ENCODE peak calls at places on chromosomes 11 and 22, in six cellular contexts. One of them, this sample, is unnamed. For H3K9me3 and H3K4me1, the result is how much of the 10 kb centered on the place peaks cover.

GRCh38 chr11:123577081-123577598 is 77.3 kb downstream of the SCN3B start:
- DNase-seq in esophagus squamous epithelium: no peak
- DNase-seq in mammary epithelial cell: peak
- DNase-seq in kidney: no peak
- DNase-seq in IMR-90: peak
- DNase-seq in A549: peak
- DNase-seq in this sample: peak

GRCh38 chr11:36385121-36385530 is 89.0 kb downstream of the PRR5L start:
- DNase-seq in esophagus squamous epithelium: no peak
- DNase-seq in mammary epithelial cell: no peak
- DNase-seq in kidney: no peak
- DNase-seq in IMR-90: peak
- DNase-seq in A549: no peak
- DNase-seq in this sample: no peak

GRCh38 chr22:45424241-45424731 is 10.8 kb downstream of the RIBC2 start:
- DNase-seq in esophagus squamous epithelium: no peak
- DNase-seq in mammary epithelial cell: no peak
- DNase-seq in kidney: peak
- DNase-seq in IMR-90: no peak
- DNase-seq in A549: no peak
- DNase-seq in this sample: no peak

GRCh38 chr22:46592390-46592872 is 27.8 kb upstream of the GRAMD4 start:
- DNase-seq in esophagus squamous epithelium: no peak
- DNase-seq in mammary epithelial cell: peak
- DNase-seq in kidney: peak
- DNase-seq in IMR-90: peak
- DNase-seq in A549: no peak
- DNase-seq in this sample: no peak

GRCh38 chr11:22807855-22808558 is 21.6 kb downstream of the SVIP start:
- DNase-seq in esophagus squamous epithelium: no peak
- DNase-seq in mammary epithelial cell: no peak
- DNase-seq in kidney: no peak
- DNase-seq in IMR-90: peak
- DNase-seq in A549: no peak
- DNase-seq in this sample: no peak

GRCh38 chr11:95296621-95297025 is 65.6 kb upstream of the SESN3 start:
- DNase-seq in esophagus squamous epithelium: no peak
- DNase-seq in mammary epithelial cell: no peak
- DNase-seq in kidney: no peak
- DNase-seq in IMR-90: no peak
- DNase-seq in A549: no peak
- DNase-seq in this sample: no peak

GRCh38 chr11:14270690-14271542 is 88.1 kb downstream of the RRAS2 start:
- DNase-seq in esophagus squamous epithelium: no peak
- DNase-seq in mammary epithelial cell: no peak
- DNase-seq in kidney: no peak
- DNase-seq in IMR-90: no peak
- DNase-seq in A549: no peak
- DNase-seq in this sample: no peak

GRCh38 chr22:32745251-32745995 is 56.1 kb upstream of the TIMP3 start:
- DNase-seq in esophagus squamous epithelium: no peak
- DNase-seq in mammary epithelial cell: peak
- DNase-seq in kidney: no peak
- DNase-seq in IMR-90: peak
- DNase-seq in A549: no peak
- DNase-seq in this sample: peak

GRCh38 chr22:49620003-49620556 is 207.6 kb downstream of the BRD1 start:
- DNase-seq in esophagus squamous epithelium: no peak
- DNase-seq in mammary epithelial cell: no peak
- DNase-seq in kidney: no peak
- DNase-seq in IMR-90: no peak
- DNase-seq in A549: no peak
- DNase-seq in this sample: no peak

GRCh38 chr11:66002648-66003225 is 434 bp downstream of the BANF1 start:
- DNase-seq in esophagus squamous epithelium: no peak
- DNase-seq in mammary epithelial cell: no peak
- DNase-seq in kidney: no peak
- DNase-seq in IMR-90: peak
- DNase-seq in A549: peak
- DNase-seq in this sample: no peak

GRCh38 chr11:79055866-79056632 is 384.8 kb downstream of the TENM4 start:
- DNase-seq in esophagus squamous epithelium: no peak
- DNase-seq in mammary epithelial cell: no peak
- DNase-seq in kidney: no peak
- DNase-seq in IMR-90: peak
- DNase-seq in A549: no peak
- DNase-seq in this sample: no peak

GRCh38 chr11:73001615-73002014 is 140.5 kb downstream of the FCHSD2 start:
- DNase-seq in esophagus squamous epithelium: no peak
- DNase-seq in mammary epithelial cell: no peak
- DNase-seq in kidney: no peak
- DNase-seq in IMR-90: no peak
- DNase-seq in A549: peak
- DNase-seq in this sample: no peak

GRCh38 chr11:1881442-1882264 is 10.0 kb downstream of the PRR33 start:
- DNase-seq in esophagus squamous epithelium: no peak
- DNase-seq in mammary epithelial cell: no peak
- DNase-seq in kidney: peak
- DNase-seq in IMR-90: no peak
- DNase-seq in A549: no peak
- DNase-seq in this sample: no peak

GRCh38 chr22:29370556-29370955 is 17.8 kb downstream of the AP1B1 start:
- DNase-seq in esophagus squamous epithelium: no peak
- DNase-seq in mammary epithelial cell: no peak
- DNase-seq in kidney: no peak
- DNase-seq in IMR-90: no peak
- DNase-seq in A549: no peak
- DNase-seq in this sample: no peak

GRCh38 chr22:46085831-46086576 is 64.3 kb upstream of the PPARA start:
- DNase-seq in esophagus squamous epithelium: no peak
- DNase-seq in mammary epithelial cell: peak
- DNase-seq in kidney: peak
- DNase-seq in IMR-90: no peak
- DNase-seq in A549: peak
- DNase-seq in this sample: peak

GRCh38 chr11:36056160-36056751 is 112.4 kb downstream of the LDLRAD3 start:
- DNase-seq in esophagus squamous epithelium: no peak
- DNase-seq in mammary epithelial cell: peak
- DNase-seq in kidney: no peak
- DNase-seq in IMR-90: peak
- DNase-seq in A549: peak
- DNase-seq in this sample: no peak

GRCh38 chr11:121389651-121390050 is 62.5 kb upstream of the SORL1 start:
- DNase-seq in esophagus squamous epithelium: no peak
- DNase-seq in mammary epithelial cell: no peak
- DNase-seq in kidney: peak
- DNase-seq in IMR-90: no peak
- DNase-seq in A549: no peak
- DNase-seq in this sample: no peak

GRCh38 chr11:14974021-14974698 is 2.0 kb upstream of the CALCA start:
- DNase-seq in esophagus squamous epithelium: no peak
- DNase-seq in mammary epithelial cell: no peak
- DNase-seq in kidney: no peak
- DNase-seq in IMR-90: no peak
- DNase-seq in A549: no peak
- DNase-seq in this sample: no peak

GRCh38 chr11:131609317-131609716 is 238.9 kb downstream of the NTM start:
- DNase-seq in esophagus squamous epithelium: no peak
- DNase-seq in mammary epithelial cell: peak
- DNase-seq in kidney: no peak
- DNase-seq in IMR-90: peak
- DNase-seq in A549: no peak
- DNase-seq in this sample: no peak

GRCh38 chr11:8103909-8104308 is 22.9 kb downstream of the TUB start:
- DNase-seq in esophagus squamous epithelium: no peak
- DNase-seq in mammary epithelial cell: no peak
- DNase-seq in kidney: no peak
- DNase-seq in IMR-90: no peak
- DNase-seq in A549: no peak
- DNase-seq in this sample: no peak

GRCh38 chr11:7596975-7597391 is 76.3 kb downstream of the CYB5R2 start:
- DNase-seq in esophagus squamous epithelium: no peak
- DNase-seq in mammary epithelial cell: peak
- DNase-seq in kidney: no peak
- DNase-seq in IMR-90: no peak
- DNase-seq in A549: no peak
- DNase-seq in this sample: no peak

GRCh38 chr11:115420524-115420923 is 83.7 kb downstream of the CADM1 start:
- DNase-seq in esophagus squamous epithelium: no peak
- DNase-seq in mammary epithelial cell: no peak
- DNase-seq in kidney: no peak
- DNase-seq in IMR-90: no peak
- DNase-seq in A549: no peak
- DNase-seq in this sample: no peak

GRCh38 chr11:119592642-119593041 is 136.4 kb downstream of the NECTIN1 start:
- DNase-seq in esophagus squamous epithelium: no peak
- DNase-seq in mammary epithelial cell: no peak
- DNase-seq in kidney: no peak
- DNase-seq in IMR-90: no peak
- DNase-seq in A549: no peak
- DNase-seq in this sample: no peak
- H3K9me3 ChIP-seq in esophagus squamous epithelium: under half
- H3K9me3 ChIP-seq in mammary epithelial cell: under half
- H3K9me3 ChIP-seq in kidney: under half
- H3K9me3 ChIP-seq in IMR-90: under half
- H3K9me3 ChIP-seq in A549: under half
- H3K9me3 ChIP-seq in this sample: under half

DNA sequence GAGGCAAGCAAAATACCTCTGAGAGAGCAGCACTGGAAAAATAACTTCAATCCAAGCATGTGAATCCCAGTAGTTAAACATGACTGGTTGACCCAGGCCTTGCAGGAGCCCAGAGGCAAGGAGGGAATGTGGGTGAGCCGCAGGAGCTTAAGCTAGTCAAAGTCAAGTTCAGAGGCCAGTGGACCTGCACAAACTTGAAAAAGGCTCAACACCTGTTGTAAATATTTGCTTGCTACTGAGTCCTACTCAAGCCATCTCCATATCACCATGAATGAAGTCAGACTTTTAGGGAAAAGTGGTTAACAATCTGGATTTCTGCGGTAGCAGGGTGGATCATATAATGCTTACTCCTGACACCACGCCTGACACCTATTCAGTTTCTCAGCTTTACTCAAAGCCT is 4.8 kb upstream of the CAT start:
- DNase-seq in esophagus squamous epithelium: no peak
- DNase-seq in mammary epithelial cell: no peak
- DNase-seq in kidney: no peak
- DNase-seq in IMR-90: no peak
- DNase-seq in A549: no peak
- DNase-seq in this sample: no peak
- H3K4me1 ChIP-seq in esophagus squamous epithelium: under half
- H3K4me1 ChIP-seq in mammary epithelial cell: under half
- H3K4me1 ChIP-seq in kidney: under half
- H3K4me1 ChIP-seq in IMR-90: under half
- H3K4me1 ChIP-seq in A549: under half
- H3K4me1 ChIP-seq in this sample: under half

GRCh38 chr11:59403546-59403945 is 22.7 kb downstream of the OR5A2 start:
- DNase-seq in esophagus squamous epithelium: no peak
- DNase-seq in mammary epithelial cell: no peak
- DNase-seq in kidney: no peak
- DNase-seq in IMR-90: no peak
- DNase-seq in A549: peak
- DNase-seq in this sample: no peak

GRCh38 chr11:59400461-59401261 is 25.6 kb downstream of the OR5A2 start:
- DNase-seq in esophagus squamous epithelium: no peak
- DNase-seq in mammary epithelial cell: no peak
- DNase-seq in kidney: no peak
- DNase-seq in IMR-90: no peak
- DNase-seq in A549: no peak
- DNase-seq in this sample: no peak

DNA sequence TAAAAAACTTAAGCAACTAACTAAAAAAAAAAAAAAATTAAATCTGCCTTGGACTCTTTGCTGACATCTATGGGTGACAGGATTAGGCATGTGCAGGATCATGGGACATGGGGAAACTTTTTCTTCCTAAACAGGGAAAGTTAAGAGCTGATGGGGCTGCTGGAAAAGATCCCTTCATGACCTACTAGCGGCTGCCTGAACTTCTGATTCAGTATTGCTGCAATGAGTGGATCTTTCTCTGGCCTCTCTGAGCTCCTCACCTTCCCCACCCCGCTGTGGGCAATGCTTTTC is 25.0 kb downstream of the OR5A2 start:
- DNase-seq in esophagus squamous epithelium: no peak
- DNase-seq in mammary epithelial cell: no peak
- DNase-seq in kidney: no peak
- DNase-seq in IMR-90: no peak
- DNase-seq in A549: no peak
- DNase-seq in this sample: no peak
- H3K9me3 ChIP-seq in esophagus squamous epithelium: under half
- H3K9me3 ChIP-seq in mammary epithelial cell: under half
- H3K9me3 ChIP-seq in kidney: under half
- H3K9me3 ChIP-seq in IMR-90: under half
- H3K9me3 ChIP-seq in A549: under half
- H3K9me3 ChIP-seq in this sample: under half

GRCh38 chr11:64865286-64866172 is 12.9 kb downstream of the EHD1 start:
- DNase-seq in esophagus squamous epithelium: no peak
- DNase-seq in mammary epithelial cell: peak
- DNase-seq in kidney: no peak
- DNase-seq in IMR-90: peak
- DNase-seq in A549: no peak
- DNase-seq in this sample: no peak
- H3K4me1 ChIP-seq in esophagus squamous epithelium: half or more
- H3K4me1 ChIP-seq in mammary epithelial cell: half or more
- H3K4me1 ChIP-seq in kidney: under half
- H3K4me1 ChIP-seq in IMR-90: half or more
- H3K4me1 ChIP-seq in A549: half or more
- H3K4me1 ChIP-seq in this sample: half or more

GRCh38 chr11:70768346-70769095 is 370.2 kb downstream of the CTTN start:
- DNase-seq in esophagus squamous epithelium: no peak
- DNase-seq in mammary epithelial cell: no peak
- DNase-seq in kidney: no peak
- DNase-seq in IMR-90: no peak
- DNase-seq in A549: no peak
- DNase-seq in this sample: no peak

GRCh38 chr11:70769106-70769505 is 370.8 kb downstream of the CTTN start:
- DNase-seq in esophagus squamous epithelium: no peak
- DNase-seq in mammary epithelial cell: no peak
- DNase-seq in kidney: no peak
- DNase-seq in IMR-90: no peak
- DNase-seq in A549: no peak
- DNase-seq in this sample: no peak

GRCh38 chr11:70769521-70769920 is 371.2 kb downstream of the CTTN start:
- DNase-seq in esophagus squamous epithelium: no peak
- DNase-seq in mammary epithelial cell: no peak
- DNase-seq in kidney: no peak
- DNase-seq in IMR-90: no peak
- DNase-seq in A549: no peak
- DNase-seq in this sample: no peak

GRCh38 chr11:70772950-70773349 is 374.6 kb downstream of the CTTN start:
- DNase-seq in esophagus squamous epithelium: no peak
- DNase-seq in mammary epithelial cell: no peak
- DNase-seq in kidney: no peak
- DNase-seq in IMR-90: no peak
- DNase-seq in A549: no peak
- DNase-seq in this sample: no peak

GRCh38 chr11:70771099-70771885 is 373.0 kb downstream of the CTTN start:
- DNase-seq in esophagus squamous epithelium: no peak
- DNase-seq in mammary epithelial cell: no peak
- DNase-seq in kidney: no peak
- DNase-seq in IMR-90: no peak
- DNase-seq in A549: no peak
- DNase-seq in this sample: no peak
- H3K9me3 ChIP-seq in esophagus squamous epithelium: under half
- H3K9me3 ChIP-seq in mammary epithelial cell: under half
- H3K9me3 ChIP-seq in kidney: under half
- H3K9me3 ChIP-seq in IMR-90: under half
- H3K9me3 ChIP-seq in A549: under half
- H3K9me3 ChIP-seq in this sample: under half

GRCh38 chr11:61828379-61828628 is 204 bp downstream of the FADS2 start:
- DNase-seq in esophagus squamous epithelium: no peak
- DNase-seq in mammary epithelial cell: no peak
- DNase-seq in kidney: no peak
- DNase-seq in IMR-90: no peak
- DNase-seq in A549: no peak
- DNase-seq in this sample: no peak
- H3K4me1 ChIP-seq in esophagus squamous epithelium: half or more
- H3K4me1 ChIP-seq in mammary epithelial cell: under half
- H3K4me1 ChIP-seq in kidney: under half
- H3K4me1 ChIP-seq in IMR-90: under half
- H3K4me1 ChIP-seq in A549: under half
- H3K4me1 ChIP-seq in this sample: under half

This sample was measured in RWPE2.